ENCODE peak calls at places on chromosome 4, in nine cellular contexts. One of them, this sample, is unnamed.

GRCh38 chr4:100762738-100763137 is 244.9 kb upstream of the EMCN start:
- DNase-seq in tibial nerve: no peak
- DNase-seq in stimulated activated CD8-positive, alpha-beta memory T cell treated with anti-CD3 and anti-CD28 coated beads, Interleukin-15, amount 100 ng/mL, for 24 hours: no peak
- DNase-seq in activated CD4-positive, alpha-beta T cell treated with anti-CD3 and anti-CD28 coated beads, Interleukin-2, amount 10 ng/mL, durations not matched to agents 7 days and 5 days: no peak
- DNase-seq in uterus: no peak
- DNase-seq in HTR-8/SVneo: no peak
- DNase-seq in NCI-H2171 treated with DMSO at 0.1 percent for 48 hours: no peak
- DNase-seq in left ventricle myocardium superior: no peak
- DNase-seq in retina: no peak
- DNase-seq in this sample: no peak

GRCh38 chr4:37415845-37416369 is 171.4 kb downstream of the NWD2 start:
- DNase-seq in tibial nerve: no peak
- DNase-seq in stimulated activated CD8-positive, alpha-beta memory T cell treated with anti-CD3 and anti-CD28 coated beads, Interleukin-15, amount 100 ng/mL, for 24 hours: no peak
- DNase-seq in activated CD4-positive, alpha-beta T cell treated with anti-CD3 and anti-CD28 coated beads, Interleukin-2, amount 10 ng/mL, durations not matched to agents 7 days and 5 days: no peak
- DNase-seq in uterus: no peak
- DNase-seq in HTR-8/SVneo: no peak
- DNase-seq in NCI-H2171 treated with DMSO at 0.1 percent for 48 hours: no peak
- DNase-seq in left ventricle myocardium superior: no peak
- DNase-seq in retina: no peak
- DNase-seq in this sample: no peak

GRCh38 chr4:6372649-6373525 is 99.5 kb downstream of the PPP2R2C start:
- DNase-seq in tibial nerve: no peak
- DNase-seq in stimulated activated CD8-positive, alpha-beta memory T cell treated with anti-CD3 and anti-CD28 coated beads, Interleukin-15, amount 100 ng/mL, for 24 hours: no peak
- DNase-seq in activated CD4-positive, alpha-beta T cell treated with anti-CD3 and anti-CD28 coated beads, Interleukin-2, amount 10 ng/mL, durations not matched to agents 7 days and 5 days: peak; percentile 21
- DNase-seq in uterus: no peak
- DNase-seq in HTR-8/SVneo: peak; percentile 57
- DNase-seq in NCI-H2171 treated with DMSO at 0.1 percent for 48 hours: peak; percentile 47
- DNase-seq in left ventricle myocardium superior: peak; percentile 13
- DNase-seq in retina: peak; percentile 56
- DNase-seq in this sample: peak; percentile 49

GRCh38 chr4:11602606-11603355 is 174.1 kb upstream of the HS3ST1 start:
- DNase-seq in tibial nerve: no peak
- DNase-seq in stimulated activated CD8-positive, alpha-beta memory T cell treated with anti-CD3 and anti-CD28 coated beads, Interleukin-15, amount 100 ng/mL, for 24 hours: no peak
- DNase-seq in activated CD4-positive, alpha-beta T cell treated with anti-CD3 and anti-CD28 coated beads, Interleukin-2, amount 10 ng/mL, durations not matched to agents 7 days and 5 days: no peak
- DNase-seq in uterus: no peak
- DNase-seq in HTR-8/SVneo: no peak
- DNase-seq in NCI-H2171 treated with DMSO at 0.1 percent for 48 hours: no peak
- DNase-seq in left ventricle myocardium superior: no peak
- DNase-seq in retina: no peak
- DNase-seq in this sample: no peak

GRCh38 chr4:38105475-38105874 is 145.3 kb downstream of the PTTG2 start:
- DNase-seq in tibial nerve: no peak
- DNase-seq in stimulated activated CD8-positive, alpha-beta memory T cell treated with anti-CD3 and anti-CD28 coated beads, Interleukin-15, amount 100 ng/mL, for 24 hours: no peak
- DNase-seq in activated CD4-positive, alpha-beta T cell treated with anti-CD3 and anti-CD28 coated beads, Interleukin-2, amount 10 ng/mL, durations not matched to agents 7 days and 5 days: no peak
- DNase-seq in uterus: no peak
- DNase-seq in HTR-8/SVneo: no peak
- DNase-seq in NCI-H2171 treated with DMSO at 0.1 percent for 48 hours: no peak
- DNase-seq in left ventricle myocardium superior: no peak
- DNase-seq in retina: no peak
- DNase-seq in this sample: peak; percentile 25

GRCh38 chr4:89283226-89283974 is 24.2 kb downstream of the GPRIN3 start:
- DNase-seq in tibial nerve: no peak
- DNase-seq in stimulated activated CD8-positive, alpha-beta memory T cell treated with anti-CD3 and anti-CD28 coated beads, Interleukin-15, amount 100 ng/mL, for 24 hours: no peak
- DNase-seq in activated CD4-positive, alpha-beta T cell treated with anti-CD3 and anti-CD28 coated beads, Interleukin-2, amount 10 ng/mL, durations not matched to agents 7 days and 5 days: peak; percentile 43
- DNase-seq in uterus: no peak
- DNase-seq in HTR-8/SVneo: no peak
- DNase-seq in NCI-H2171 treated with DMSO at 0.1 percent for 48 hours: no peak
- DNase-seq in left ventricle myocardium superior: no peak
- DNase-seq in retina: no peak
- DNase-seq in this sample: peak; percentile 90

GRCh38 chr4:6332042-6332668 is 62.5 kb downstream of the WFS1 start:
- DNase-seq in tibial nerve: no peak
- DNase-seq in stimulated activated CD8-positive, alpha-beta memory T cell treated with anti-CD3 and anti-CD28 coated beads, Interleukin-15, amount 100 ng/mL, for 24 hours: no peak
- DNase-seq in activated CD4-positive, alpha-beta T cell treated with anti-CD3 and anti-CD28 coated beads, Interleukin-2, amount 10 ng/mL, durations not matched to agents 7 days and 5 days: no peak
- DNase-seq in uterus: no peak
- DNase-seq in HTR-8/SVneo: peak; percentile 50
- DNase-seq in NCI-H2171 treated with DMSO at 0.1 percent for 48 hours: no peak
- DNase-seq in left ventricle myocardium superior: no peak
- DNase-seq in retina: peak; percentile 70
- DNase-seq in this sample: peak; percentile 12

GRCh38 chr4:109462802-109463201 is 29.2 kb downstream of the SEC24B start:
- DNase-seq in tibial nerve: no peak
- DNase-seq in stimulated activated CD8-positive, alpha-beta memory T cell treated with anti-CD3 and anti-CD28 coated beads, Interleukin-15, amount 100 ng/mL, for 24 hours: no peak
- DNase-seq in activated CD4-positive, alpha-beta T cell treated with anti-CD3 and anti-CD28 coated beads, Interleukin-2, amount 10 ng/mL, durations not matched to agents 7 days and 5 days: no peak
- DNase-seq in uterus: no peak
- DNase-seq in HTR-8/SVneo: no peak
- DNase-seq in NCI-H2171 treated with DMSO at 0.1 percent for 48 hours: no peak
- DNase-seq in left ventricle myocardium superior: no peak
- DNase-seq in retina: no peak
- DNase-seq in this sample: peak; percentile 54

GRCh38 chr4:18214656-18215055 is 193.1 kb upstream of the LCORL start:
- DNase-seq in tibial nerve: no peak
- DNase-seq in stimulated activated CD8-positive, alpha-beta memory T cell treated with anti-CD3 and anti-CD28 coated beads, Interleukin-15, amount 100 ng/mL, for 24 hours: no peak
- DNase-seq in activated CD4-positive, alpha-beta T cell treated with anti-CD3 and anti-CD28 coated beads, Interleukin-2, amount 10 ng/mL, durations not matched to agents 7 days and 5 days: no peak
- DNase-seq in uterus: no peak
- DNase-seq in HTR-8/SVneo: no peak
- DNase-seq in NCI-H2171 treated with DMSO at 0.1 percent for 48 hours: no peak
- DNase-seq in left ventricle myocardium superior: no peak
- DNase-seq in retina: no peak
- DNase-seq in this sample: peak; percentile 7